ENCODE peak calls at places on chromosomes 6 and 20, in six cellular contexts. R, N, V, U, G and A are unnamed samples.

GRCh38 chr6:132763269-132763668 is 5.6 kb upstream of the VNN2 start:
- DNase-seq in R (no peak), N (no peak), V (no peak), U (no peak), G (no peak), A (no peak)

GRCh38 chr6:170269873-170270541 is 20.9 kb downstream of the DLL1 start:
- DNase-seq in R (no peak), N (no peak), V (no peak), U (no peak), G (no peak), A (no peak)

GRCh38 chr6:160133441-160134336 is 12.1 kb downstream of the SLC22A1 start:
- DNase-seq in R (no peak), N (no peak), V (no peak), U (no peak), G (no peak), A (no peak)

GRCh38 chr6:108564178-108564577 is 3.5 kb downstream of the FOXO3 start:
- DNase-seq in R (peak; percentile 99), N (no peak), V (peak; percentile 48), U (no peak), G (no peak), A (no peak)

GRCh38 chr6:92274588-92274987 is 1144.8 kb downstream of the EPHA7 start:
- DNase-seq in R (no peak), N (no peak), V (no peak), U (no peak), G (no peak), A (no peak)

GRCh38 chr20:47357296-47358051 is 975 bp upstream of the ZMYND8 start:
- DNase-seq in R (peak; percentile 90), N (peak; percentile 100), V (peak; percentile 96), U (peak; percentile 81), G (peak; percentile 95), A (peak; percentile 49)

GRCh38 chr20:38343107-38343797 is 3.0 kb upstream of the LBP start:
- DNase-seq in R (no peak), N (peak; percentile 84), V (peak; percentile 12), U (peak; percentile 43), G (peak; percentile 82), A (no peak)

GRCh38 chr20:50546729-50547314 is 36.6 kb downstream of the PTPN1 start:
- DNase-seq in R (no peak), N (no peak), V (no peak), U (no peak), G (no peak), A (no peak)

GRCh38 chr6:166955865-166956443 is 396 bp downstream of the RNASET2 start:
- DNase-seq in R (peak; percentile 43), N (no peak), V (no peak), U (peak; percentile 25), G (no peak), A (no peak)

GRCh38 chr6:110495949-110496348 is 19.5 kb upstream of the SLC22A16 start:
- DNase-seq in R (no peak), N (no peak), V (no peak), U (no peak), G (no peak), A (no peak)
- H3K9me3 ChIP-seq in R (no peaks in the 10 kb centered on the region), N (no peaks in the 10 kb centered on the region), V (no peaks in the 10 kb centered on the region), U (no peaks in the 10 kb centered on the region), G (no peaks in the 10 kb centered on the region), A (no peaks in the 10 kb centered on the region)

DNA sequence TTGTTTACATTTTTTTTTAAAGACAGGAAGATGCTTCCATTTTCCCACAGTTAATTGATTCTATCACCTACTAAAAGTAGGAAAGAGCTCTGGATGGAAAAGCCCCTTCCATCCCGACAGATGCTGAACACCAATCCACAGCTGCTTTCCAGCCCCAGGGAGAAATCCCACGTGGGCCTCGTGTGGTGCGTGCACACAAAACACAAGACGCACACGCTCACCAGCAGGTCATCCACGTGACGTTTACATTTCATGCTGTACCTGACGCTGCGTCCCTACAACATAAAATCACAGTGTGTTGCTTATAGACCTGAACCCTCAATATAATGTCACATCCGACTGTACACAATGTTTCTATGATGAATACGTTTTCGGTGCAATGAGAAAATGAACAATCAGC is 50.2 kb upstream of the DACT2 start:
- DNase-seq in R (no peak), N (no peak), V (no peak), U (peak; percentile 2), G (peak; percentile 38), A (no peak)
- H3K9me3 ChIP-seq in R (no peaks in the 10 kb centered on the region), N (no peaks in the 10 kb centered on the region), V (no peaks in the 10 kb centered on the region), U (no peaks in the 10 kb centered on the region), G (no peaks in the 10 kb centered on the region), A (no peaks in the 10 kb centered on the region)

GRCh38 chr6:25157842-25158241 is 121.3 kb upstream of the CARMIL1 start:
- DNase-seq in R (no peak), N (no peak), V (no peak), U (no peak), G (no peak), A (no peak)

GRCh38 chr6:25155221-25155620 is 124.0 kb upstream of the CARMIL1 start:
- DNase-seq in R (no peak), N (no peak), V (no peak), U (no peak), G (no peak), A (no peak)

GRCh38 chr6:25157183-25157582 is 122.0 kb upstream of the CARMIL1 start:
- DNase-seq in R (no peak), N (no peak), V (no peak), U (no peak), G (no peak), A (no peak)

GRCh38 chr6:25154034-25154596 is 125.1 kb upstream of the CARMIL1 start:
- DNase-seq in R (no peak), N (no peak), V (no peak), U (no peak), G (no peak), A (no peak)

GRCh38 chr6:25156123-25156522 is 123.1 kb upstream of the CARMIL1 start:
- DNase-seq in R (peak; percentile 57), N (no peak), V (no peak), U (no peak), G (no peak), A (no peak)
- H3K9me3 ChIP-seq in R (no peaks in the 10 kb centered on the region), N (peaks cover 20% of the 10 kb centered on the region), V (no peaks in the 10 kb centered on the region), U (peaks cover 8% of the 10 kb centered on the region), G (peaks cover 9% of the 10 kb centered on the region), A (no peaks in the 10 kb centered on the region)

GRCh38 chr6:140029551-140029950 is 655.1 kb upstream of the CITED2 start:
- DNase-seq in R (no peak), N (no peak), V (no peak), U (no peak), G (no peak), A (no peak)
- H3K9me3 ChIP-seq in R (no peaks in the 10 kb centered on the region), N (peaks cover 29% of the 10 kb centered on the region), V (peaks cover 1% of the 10 kb centered on the region), U (peaks cover 9% of the 10 kb centered on the region), G (no peaks in the 10 kb centered on the region), A (no peaks in the 10 kb centered on the region)

GRCh38 chr6:142927274-142927586 is 17.7 kb downstream of the HIVEP2 start:
- DNase-seq in R (no peak), N (no peak), V (peak; percentile 69), U (no peak), G (no peak), A (no peak)
- H3K9me3 ChIP-seq in R (no peaks in the 10 kb centered on the region), N (no peaks in the 10 kb centered on the region), V (no peaks in the 10 kb centered on the region), U (no peaks in the 10 kb centered on the region), G (no peaks in the 10 kb centered on the region), A (no peaks in the 10 kb centered on the region)

DNA sequence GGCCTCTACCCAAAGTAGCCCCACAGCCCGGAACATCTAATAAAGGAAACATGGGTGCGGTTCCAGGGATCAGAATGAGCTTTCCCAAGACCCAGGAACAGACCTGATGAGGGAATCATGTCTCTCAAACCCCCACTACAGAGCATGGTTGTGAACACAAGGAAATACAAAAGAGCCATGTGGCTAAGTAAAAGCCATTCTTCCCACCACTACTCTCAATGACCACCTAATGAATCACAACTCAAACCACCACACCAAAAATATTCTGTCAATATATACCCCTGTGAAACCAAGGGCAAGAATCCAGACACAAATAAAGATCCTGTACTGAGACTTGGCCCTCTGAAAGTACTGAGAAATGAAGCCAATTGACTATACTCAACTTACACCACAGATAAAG is 20.9 kb upstream of the COL21A1 start:
- DNase-seq in R (no peak), N (no peak), V (no peak), U (no peak), G (no peak), A (no peak)
- H3K9me3 ChIP-seq in R (no peaks in the 10 kb centered on the region), N (no peaks in the 10 kb centered on the region), V (no peaks in the 10 kb centered on the region), U (no peaks in the 10 kb centered on the region), G (no peaks in the 10 kb centered on the region), A (no peaks in the 10 kb centered on the region)

GRCh38 chr6:343960-344815 is 47.4 kb upstream of the IRF4 start:
- DNase-seq in R (peak; percentile 71), N (no peak), V (no peak), U (no peak), G (no peak), A (no peak)
- H3K9me3 ChIP-seq in R (no peaks in the 10 kb centered on the region), N (no peaks in the 10 kb centered on the region), V (no peaks in the 10 kb centered on the region), U (no peaks in the 10 kb centered on the region), G (no peaks in the 10 kb centered on the region), A (no peaks in the 10 kb centered on the region)

DNA sequence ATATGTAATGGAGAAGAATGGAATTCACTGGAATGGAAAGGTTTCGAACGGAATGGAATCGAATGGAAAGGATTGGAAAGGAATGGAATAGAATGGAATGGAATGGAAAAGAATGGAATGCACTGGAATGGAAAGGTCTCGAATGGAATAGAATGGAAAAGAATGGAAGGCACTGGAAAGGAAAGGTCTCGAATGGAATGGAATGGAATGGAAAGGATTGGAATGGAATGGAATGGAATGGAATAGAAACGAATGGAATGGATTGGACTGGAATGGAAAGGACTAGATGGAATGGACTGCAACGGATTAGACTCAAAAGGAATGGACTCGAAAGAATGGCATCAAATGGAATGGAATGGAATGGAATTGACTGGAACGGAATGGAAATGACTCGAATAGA is 20.5 kb upstream of the DEFB115 start:
- DNase-seq in R (no peak), N (no peak), V (no peak), U (no peak), G (no peak), A (no peak)
- H3K9me3 ChIP-seq in R (peaks cover 3% of the 10 kb centered on the region), N (peaks cover 100% of the 10 kb centered on the region), V (peaks cover 35% of the 10 kb centered on the region), U (peaks cover 59% of the 10 kb centered on the region), G (peaks cover 5% of the 10 kb centered on the region), A (no peaks in the 10 kb centered on the region)